ENCODE peak calls at places on chromosomes 13 and 19, in seven cellular contexts. L is CD4-positive, alpha-beta T cell; Y is esophagus muscularis mucosa; G is testis; T is CD4-positive, alpha-beta memory T cell; B is psoas muscle; W is endodermal cell. P is an unnamed sample.

GRCh38 chr13:63463782-63464610 is 2048.3 kb upstream of the PCDH20 start:
- DNase-seq in G (no peak), Y (no peak), B (no peak), L (no peak), W (no peak), T (no peak), P (no peak)

GRCh38 chr19:48480476-48481190 is 11.5 kb downstream of the CYTH2 start:
- DNase-seq in L (peak; percentile 57), G (peak; percentile 55), W (no peak), T (peak; percentile 60), Y (no peak), B (peak; percentile 71), P (no peak)

GRCh38 chr13:30341815-30342570 is 34.6 kb upstream of the KATNAL1 start:
- DNase-seq in W (no peak), L (no peak), G (peak; percentile 85), T (no peak), B (peak; percentile 90), Y (no peak), P (peak; percentile 71)

GRCh38 chr19:32824906-32825608 is 44.5 kb downstream of the SLC7A9 start:
- DNase-seq in W (no peak), G (no peak), T (no peak), B (no peak), Y (no peak), L (no peak), P (no peak)

GRCh38 chr13:40189885-40190655 is 476.4 kb downstream of the FOXO1 start:
- DNase-seq in G (peak; percentile 84), W (peak; percentile 55), T (no peak), Y (no peak), B (no peak), L (no peak), P (no peak)

GRCh38 chr13:75666646-75667351 is 30.7 kb downstream of the LMO7 start:
- DNase-seq in W (no peak), Y (no peak), B (no peak), L (no peak), G (no peak), T (no peak), P (no peak)

GRCh38 chr13:91661692-91662490 is 263.5 kb downstream of the GPC5 start:
- DNase-seq in Y (no peak), W (no peak), L (no peak), T (no peak), B (no peak), G (no peak), P (no peak)

GRCh38 chr19:17997969-17998826 is 9.8 kb upstream of the ARRDC2 start:
- DNase-seq in Y (no peak), B (peak; percentile 57), L (no peak), T (no peak), G (no peak), W (peak; percentile 89), P (no peak)

GRCh38 chr13:42392706-42393572 is 121.0 kb downstream of the AKAP11 start:
- DNase-seq in L (no peak), Y (no peak), W (no peak), G (no peak), T (peak; percentile 31), B (no peak), P (no peak)

GRCh38 chr13:25473864-25474263 is 102.1 kb downstream of the ATP8A2 start:
- DNase-seq in W (no peak), Y (no peak), T (no peak), L (no peak), G (no peak), B (no peak), P (no peak)

GRCh38 chr19:13881692-13882418 is 4.9 kb downstream of the NANOS3 start:
- DNase-seq in G (peak; percentile 53), Y (no peak), T (no peak), B (no peak), W (no peak), L (no peak), P (no peak)

GRCh38 chr13:30681489-30682242 is 53.7 kb upstream of the ALOX5AP start:
- DNase-seq in Y (no peak), L (no peak), T (no peak), B (no peak), W (no peak), G (no peak), P (peak; percentile 39)

GRCh38 chr19:3725121-3725520 is 16.9 kb downstream of the TJP3 start:
- DNase-seq in L (no peak), G (no peak), B (no peak), T (no peak), Y (no peak), W (no peak), P (no peak)

GRCh38 chr13:22740264-22740663 is 440.5 kb upstream of the SGCG start:
- DNase-seq in B (no peak), G (no peak), W (peak; percentile 64), L (no peak), Y (no peak), T (no peak), P (no peak)

GRCh38 chr19:51501594-51502263 is at the start of gene SIGLEC12:
- DNase-seq in W (no peak), G (peak; percentile 31), T (no peak), B (no peak), L (no peak), Y (no peak), P (no peak)

GRCh38 chr19:12733369-12733896 is 1.1 kb downstream of the TRIR start:
- DNase-seq in W (peak; percentile 53), B (no peak), G (peak; percentile 36), T (no peak), L (no peak), Y (no peak), P (no peak)

GRCh38 chr19:13579388-13580060 is 73.2 kb upstream of the CACNA1A start:
- DNase-seq in L (no peak), B (no peak), W (no peak), T (no peak), G (no peak), Y (no peak), P (peak; percentile 16)

GRCh38 chr13:61874970-61875579 is 459.4 kb upstream of the PCDH20 start:
- DNase-seq in G (no peak), B (no peak), W (no peak), L (no peak), T (no peak), Y (no peak), P (no peak)

GRCh38 chr19:5141278-5141925 is 172.5 kb downstream of the KDM4B start:
- DNase-seq in L (no peak), W (no peak), B (peak; percentile 50), G (no peak), T (no peak), Y (no peak), P (no peak)

GRCh38 chr13:49641810-49642291 is 13.5 kb downstream of the ARL11 start:
- DNase-seq in G (no peak), B (peak; percentile 61), Y (no peak), L (no peak), T (no peak), W (no peak), P (peak; percentile 61)

GRCh38 chr13:78978381-78978998 is 319.5 kb upstream of the OBI1 start:
- DNase-seq in G (peak; percentile 72), Y (no peak), L (peak; percentile 14), T (peak; percentile 41), B (no peak), W (peak; percentile 70), P (peak; percentile 29)

GRCh38 chr19:27716922-27717321 is 1496.0 kb downstream of the UQCRFS1 start:
- DNase-seq in G (no peak), W (no peak), B (no peak), L (no peak), T (no peak), Y (no peak), P (no peak)
- H3K9me3 ChIP-seq in G (no peaks in the 10 kb centered on the region), W (peaks cover 88% of the 10 kb centered on the region), B (no peaks in the 10 kb centered on the region), L (peaks cover 68% of the 10 kb centered on the region), T (peaks cover 19% of the 10 kb centered on the region), Y (peaks cover 10% of the 10 kb centered on the region), P (peaks cover 13% of the 10 kb centered on the region)

GRCh38 chr13:103528437-103528836 is 462.2 kb upstream of the SLC10A2 start:
- DNase-seq in G (no peak), W (no peak), T (no peak), Y (no peak), L (no peak), B (no peak), P (no peak)

GRCh38 chr13:103523853-103524252 is 457.6 kb upstream of the SLC10A2 start:
- DNase-seq in W (no peak), G (no peak), T (no peak), Y (no peak), B (no peak), L (no peak), P (no peak)

GRCh38 chr13:103521532-103521931 is 455.3 kb upstream of the SLC10A2 start:
- DNase-seq in L (no peak), Y (no peak), B (no peak), T (no peak), W (no peak), G (no peak), P (no peak)

GRCh38 chr13:103531278-103531677 is 465.1 kb upstream of the SLC10A2 start:
- DNase-seq in G (no peak), Y (no peak), B (no peak), L (no peak), T (no peak), W (no peak), P (no peak)

DNA sequence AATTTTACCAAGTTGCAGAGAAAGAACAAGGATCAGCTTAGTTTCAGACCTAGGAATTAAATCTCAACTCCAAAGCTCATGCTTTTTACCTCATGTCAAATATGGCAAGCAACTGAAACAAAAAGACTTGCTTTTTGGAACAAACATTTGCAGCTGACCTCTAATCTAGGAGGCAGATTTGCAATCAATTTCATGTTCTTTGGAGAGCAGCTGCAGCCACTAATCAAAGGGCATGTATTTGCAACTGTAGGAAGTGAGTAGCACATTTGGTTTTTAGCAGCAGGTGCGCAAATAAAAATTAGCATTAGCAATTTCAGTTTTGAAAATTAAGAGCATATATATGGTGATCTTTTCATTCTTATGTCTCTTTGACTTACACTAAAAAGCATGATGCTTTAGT is 459.3 kb upstream of the SLC10A2 start:
- DNase-seq in B (no peak), Y (no peak), G (no peak), T (no peak), L (no peak), W (no peak), P (no peak)
- H3K9me3 ChIP-seq in B (no peaks in the 10 kb centered on the region), Y (no peaks in the 10 kb centered on the region), G (no peaks in the 10 kb centered on the region), T (no peaks in the 10 kb centered on the region), L (no peaks in the 10 kb centered on the region), W (no peaks in the 10 kb centered on the region), P (peaks cover 2% of the 10 kb centered on the region)

GRCh38 chr19:1140272-1140671 is 33.8 kb downstream of the SBNO2 start:
- DNase-seq in G (no peak), L (no peak), B (no peak), T (no peak), Y (no peak), W (no peak), P (no peak)

GRCh38 chr19:1136918-1137317 is 33.1 kb downstream of the GPX4 start:
- DNase-seq in B (no peak), W (no peak), G (no peak), Y (no peak), L (no peak), T (no peak), P (no peak)

GRCh38 chr19:1139126-1139525 is 34.9 kb downstream of the SBNO2 start:
- DNase-seq in T (no peak), L (no peak), W (no peak), G (no peak), B (no peak), Y (no peak), P (no peak)

GRCh38 chr19:1136201-1136600 is 32.4 kb downstream of the GPX4 start:
- DNase-seq in W (no peak), Y (no peak), G (no peak), T (no peak), B (no peak), L (no peak), P (no peak)

GRCh38 chr19:1138121-1138520 is 34.3 kb downstream of the GPX4 start:
- DNase-seq in L (no peak), T (no peak), Y (no peak), B (no peak), W (no peak), G (no peak), P (no peak)
- H3K9me3 ChIP-seq in L (no peaks in the 10 kb centered on the region), T (no peaks in the 10 kb centered on the region), Y (no peaks in the 10 kb centered on the region), B (no peaks in the 10 kb centered on the region), W (no peaks in the 10 kb centered on the region), G (no peaks in the 10 kb centered on the region), P (peaks cover 14% of the 10 kb centered on the region)

GRCh38 chr19:22088541-22089144 is 36.4 kb downstream of the ZNF257 start:
- DNase-seq in W (no peak), T (no peak), B (no peak), Y (no peak), G (no peak), L (no peak), P (no peak)
- H3K9me3 ChIP-seq in W (peaks cover 65% of the 10 kb centered on the region), T (peaks cover 17% of the 10 kb centered on the region), B (peaks cover 43% of the 10 kb centered on the region), Y (peaks cover 44% of the 10 kb centered on the region), G (no peaks in the 10 kb centered on the region), L (peaks cover 73% of the 10 kb centered on the region), P (peaks cover 15% of the 10 kb centered on the region)

P was measured in AG04450.